ENCODE peak calls at places on chromosomes 3 and 15, in four cellular contexts. M is uterus; R is GM12865; B is CD8-positive, alpha-beta T cell. W is an unnamed sample.

GRCh38 chr15:74651251-74651741 is 35.7 kb downstream of the CLK3 start:
- DNase-seq in M (no peak), R (no peak), B (no peak), W (no peak)

GRCh38 chr3:191283400-191283799 is 45.8 kb upstream of the CCDC50 start:
- DNase-seq in M (no peak), R (no peak), B (no peak), W (no peak)

GRCh38 chr3:128497305-128498126 is 4.5 kb upstream of the GATA2 start:
- DNase-seq in M (peak; percentile 71), R (peak; percentile 46), B (peak; percentile 63), W (no peak)

GRCh38 chr3:178152010-178152409 is 384.2 kb upstream of the KCNMB2 start:
- DNase-seq in M (no peak), R (no peak), B (no peak), W (no peak)

GRCh38 chr3:165635791-165636681 is 201.2 kb downstream of the BCHE start:
- DNase-seq in M (no peak), R (no peak), B (no peak), W (no peak)

GRCh38 chr3:87900061-87900460 is 158.7 kb downstream of the CGGBP1 start:
- DNase-seq in M (no peak), R (no peak), B (no peak), W (no peak)

GRCh38 chr15:81023483-81024264 is 23.0 kb downstream of the TLNRD1 start:
- DNase-seq in M (peak; percentile 39), R (peak; percentile 95), B (no peak), W (peak; percentile 90)

GRCh38 chr15:99212401-99212800 is 37.0 kb downstream of the TTC23 start:
- DNase-seq in M (peak; percentile 63), R (no peak), B (no peak), W (no peak)

GRCh38 chr3:189419683-189420082 is 211.5 kb upstream of the TP63 start:
- DNase-seq in M (no peak), R (no peak), B (no peak), W (no peak)

GRCh38 chr15:31215490-31216209 is 111.0 kb upstream of the KLF13 start:
- DNase-seq in M (peak; percentile 73), R (peak; percentile 93), B (peak; percentile 85), W (peak; percentile 86)

GRCh38 chr3:136586580-136586979 is 165.6 kb downstream of the STAG1 start:
- DNase-seq in M (no peak), R (no peak), B (no peak), W (no peak)

GRCh38 chr3:128476659-128477058 is 10.0 kb upstream of the DNAJB8 start:
- DNase-seq in M (no peak), R (no peak), B (no peak), W (no peak)

GRCh38 chr3:162938073-162938472 is 1441.5 kb downstream of the OTOL1 start:
- DNase-seq in M (no peak), R (no peak), B (no peak), W (no peak)

GRCh38 chr15:81929557-81929956 is 116.3 kb downstream of the MEX3B start:
- DNase-seq in M (no peak), R (no peak), B (no peak), W (no peak)

GRCh38 chr3:58414538-58415197 is 19.0 kb downstream of the PDHB start:
- DNase-seq in M (peak; percentile 66), R (peak; percentile 70), B (peak; percentile 39), W (no peak)

GRCh38 chr3:46699846-46700523 is 1.2 kb upstream of the TMIE start:
- DNase-seq in M (no peak), R (no peak), B (no peak), W (peak; percentile 93)

GRCh38 chr3:158742861-158743260 is 10.6 kb upstream of the RARRES1 start:
- DNase-seq in M (no peak), R (no peak), B (no peak), W (no peak)

GRCh38 chr3:111737712-111738097 is 121.4 kb upstream of the PHLDB2 start:
- DNase-seq in M (peak; percentile 91), R (peak; percentile 29), B (no peak), W (no peak)

GRCh38 chr3:127887321-127887720 is 27.7 kb upstream of the KBTBD12 start:
- DNase-seq in M (no peak), R (peak; percentile 9), B (no peak), W (no peak)

GRCh38 chr15:63531586-63531985 is 27.2 kb downstream of the USP3 start:
- DNase-seq in M (no peak), R (peak; percentile 42), B (no peak), W (no peak)

GRCh38 chr3:107308716-107309115 is 68.5 kb upstream of the CCDC54 start:
- DNase-seq in M (no peak), R (no peak), B (no peak), W (no peak)

GRCh38 chr3:123552095-123552714 is 32.6 kb downstream of the HACD2 start:
- DNase-seq in M (no peak), R (peak; percentile 16), B (no peak), W (no peak)

GRCh38 chr15:61796056-61796455 is 264.2 kb downstream of the VPS13C start:
- DNase-seq in M (no peak), R (no peak), B (no peak), W (no peak)

GRCh38 chr3:48018841-48019240 is 2.6 kb upstream of the MAP4 start:
- DNase-seq in M (no peak), R (no peak), B (no peak), W (no peak)

GRCh38 chr15:23690450-23690852 is 3.3 kb upstream of the NDN start:
- DNase-seq in M (peak; percentile 83), R (no peak), B (no peak), W (no peak)

GRCh38 chr3:174397848-174398247 is 461.3 kb upstream of the NAALADL2 start:
- DNase-seq in M (no peak), R (peak; percentile 3), B (no peak), W (no peak)

GRCh38 chr3:126683069-126683468 is 21.0 kb upstream of the CHCHD6 start:
- DNase-seq in M (no peak), R (no peak), B (no peak), W (no peak)

GRCh38 chr3:139541156-139541897 is 1.8 kb upstream of the RBP1 start:
- DNase-seq in M (no peak), R (no peak), B (no peak), W (no peak)

GRCh38 chr3:80087769-80088168 is 320.0 kb upstream of the ROBO1 start:
- DNase-seq in M (no peak), R (no peak), B (no peak), W (no peak)

GRCh38 chr3:158091526-158091925 is 14.7 kb downstream of the SHOX2 start:
- DNase-seq in M (no peak), R (no peak), B (no peak), W (no peak)

GRCh38 chr15:39887211-39887610 is 32.9 kb downstream of the GPR176 start:
- DNase-seq in M (no peak), R (no peak), B (no peak), W (no peak)

GRCh38 chr15:52699457-52699856 is 20.3 kb upstream of the ATOSA start:
- DNase-seq in M (no peak), R (no peak), B (no peak), W (no peak)

GRCh38 chr3:168077091-168077490 is 18.6 kb downstream of the GOLIM4 start:
- DNase-seq in M (no peak), R (no peak), B (no peak), W (no peak)

GRCh38 chr3:180633722-180634121 is 31.8 kb downstream of the TTC14 start:
- DNase-seq in M (no peak), R (peak; percentile 13), B (no peak), W (no peak)

GRCh38 chr15:37880009-37880834 is 54.2 kb upstream of the TMCO5A start:
- DNase-seq in M (no peak), R (peak; percentile 42), B (no peak), W (no peak)

GRCh38 chr15:74795961-74796625 is 14.2 kb downstream of the CSK start:
- DNase-seq in M (no peak), R (no peak), B (peak; percentile 40), W (no peak)

GRCh38 chr15:41965441-41966413 is 6.6 kb downstream of the EHD4 start:
- DNase-seq in M (no peak), R (no peak), B (no peak), W (no peak)

GRCh38 chr15:33045066-33045810 is 149.3 kb downstream of the FMN1 start:
- DNase-seq in M (no peak), R (no peak), B (no peak), W (no peak)

DNA sequence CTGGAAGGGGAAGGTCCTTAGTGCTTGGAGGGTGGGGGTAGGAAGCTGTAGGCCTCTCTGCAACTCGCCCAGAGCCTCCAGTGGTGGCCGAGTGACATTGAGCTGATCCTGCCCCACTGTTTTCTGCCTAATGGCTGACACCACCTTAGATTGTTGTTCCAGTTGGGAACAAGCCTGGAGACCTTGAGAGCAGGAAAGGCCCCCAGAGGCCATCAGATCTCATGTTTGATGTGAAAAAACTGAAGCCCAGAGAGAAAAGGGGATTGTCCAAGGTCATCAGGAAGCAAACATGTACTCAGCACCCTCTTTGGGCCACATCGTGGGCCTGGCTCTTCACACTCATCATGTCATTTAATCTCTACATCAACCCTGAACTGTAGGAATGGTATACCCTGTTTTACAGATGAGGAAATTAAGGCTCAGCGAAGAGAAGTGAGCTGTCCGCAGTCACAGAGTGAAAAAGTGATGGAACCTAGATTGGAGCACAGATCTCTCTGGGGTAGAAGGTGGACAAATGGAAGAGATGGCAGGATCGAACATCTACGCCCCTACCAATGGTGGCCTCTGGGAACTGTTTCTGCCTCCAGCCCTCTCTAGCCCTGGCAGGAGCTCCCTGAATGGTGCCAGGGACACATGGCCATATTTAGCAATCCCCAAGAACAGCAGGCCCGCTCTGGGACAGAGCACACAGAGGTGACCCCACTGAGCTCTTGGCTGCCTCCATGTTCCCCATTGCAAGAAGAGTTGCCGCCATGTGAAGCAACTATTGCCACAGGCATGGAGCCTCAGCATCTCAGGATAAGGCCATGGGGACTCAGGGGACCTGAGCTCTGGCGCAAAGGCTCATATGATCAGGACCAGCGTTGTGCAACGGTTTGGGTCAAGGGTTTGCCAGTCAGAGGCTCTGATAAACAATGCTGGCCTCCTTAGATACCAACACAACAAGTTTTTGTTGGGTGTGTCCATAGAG is 31.6 kb upstream of the TSEN2 start:
- DNase-seq in M (no peak), R (no peak), B (no peak), W (no peak)
- TF ChIP-seq CTCF in M (no peak), R (no peak), B (no peak), W (no peak)

GRCh38 chr3:134126153-134126552 is 96.4 kb upstream of the SLCO2A1 start:
- DNase-seq in M (no peak), R (no peak), B (no peak), W (no peak)
- TF ChIP-seq CTCF in M (no peak), R (no peak), B (no peak), W (no peak)

DNA sequence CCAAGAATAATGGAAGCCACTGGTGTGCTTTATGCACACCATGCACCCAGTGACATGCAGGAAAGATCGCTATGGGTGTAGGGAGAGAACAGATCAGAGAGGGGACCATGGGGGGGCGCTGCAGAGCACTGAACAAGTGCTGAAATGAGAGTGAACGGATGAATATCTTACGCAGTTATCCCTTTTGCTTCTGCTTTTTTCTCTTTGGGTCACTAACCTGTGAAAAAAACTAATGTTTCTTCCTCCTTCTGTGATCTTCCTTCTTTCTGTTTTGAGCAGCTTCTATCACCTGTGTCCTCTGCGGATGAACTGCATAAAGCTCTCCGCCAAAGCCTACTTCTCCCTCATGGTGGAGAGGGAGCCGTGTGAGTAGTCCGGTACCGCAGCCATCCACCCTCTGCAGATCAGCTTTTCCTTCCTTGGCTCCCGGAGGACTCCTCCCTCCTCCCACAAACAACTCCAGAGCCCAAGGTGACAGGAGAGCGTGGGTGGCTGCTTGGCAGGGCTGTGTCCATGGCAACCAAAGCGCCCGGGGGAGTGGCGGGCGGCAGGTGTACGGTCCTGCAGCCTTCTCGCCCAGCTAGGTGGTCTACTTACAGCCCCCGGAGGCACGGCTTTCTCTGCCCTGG is 106.2 kb downstream of the DGKG start:
- DNase-seq in M (no peak), R (peak; percentile 57), B (no peak), W (no peak)
- TF ChIP-seq CTCF in M (no peak), R (peak; percentile 60), B (no peak), W (peak; percentile 35)

GRCh38 chr3:14152233-14152962 is 26.0 kb downstream of the XPC start:
- DNase-seq in M (no peak), R (no peak), B (no peak), W (no peak)
- TF ChIP-seq CTCF in M (no peak), R (peak; percentile 15), B (no peak), W (peak; percentile 16)

W was measured in CD14-positive monocyte.